ENCODE peak calls at places on chromosome 3, in five cellular contexts. Y is tibial artery, V is testis, P is kidney, L is upper lobe of left lung. N is an unnamed sample.
A peak's percentile ranks its signal among the peaks of the same experiment; 100 is the strongest.

GRCh38 chr3:161042023-161042501 is 63.1 kb downstream of the B3GALNT1 start:
- DNase-seq in P (no peak), V (no peak), Y (no peak), L (no peak), N (no peak)

GRCh38 chr3:38573606-38574005 is 75.9 kb downstream of the SCN5A start:
- DNase-seq in Y (peak; percentile 4), L (no peak), P (no peak), V (no peak), N (no peak)

GRCh38 chr3:138684411-138684810 is 75.8 kb downstream of the FAIM start:
- DNase-seq in Y (no peak), V (no peak), L (no peak), P (no peak), N (no peak)

GRCh38 chr3:32077260-32078084 is 28.9 kb upstream of the GPD1L start:
- DNase-seq in L (no peak), Y (no peak), P (no peak), V (no peak), N (no peak)

GRCh38 chr3:135965129-135965505 is 411 bp upstream of the PPP2R3A start:
- DNase-seq in V (no peak), L (no peak), Y (no peak), P (no peak), N (no peak)

GRCh38 chr3:139307601-139308146 is 36.1 kb upstream of the MRPS22 start:
- DNase-seq in P (no peak), V (no peak), L (peak; percentile 45), Y (no peak), N (no peak)

GRCh38 chr3:10757021-10757820 is 58.8 kb upstream of the SLC6A11 start:
- DNase-seq in L (no peak), P (no peak), V (no peak), Y (no peak), N (no peak)

GRCh38 chr3:26622634-26623408 is at the start of gene LRRC3B:
- DNase-seq in V (no peak), Y (no peak), L (peak; percentile 81), P (peak; percentile 68), N (peak; percentile 28)

GRCh38 chr3:48500656-48501055 is 3.3 kb downstream of the SHISA5 start:
- DNase-seq in L (no peak), P (peak; percentile 37), V (no peak), Y (no peak), N (no peak)

GRCh38 chr3:77039606-77040553 is at the start of gene ROBO2:
- DNase-seq in L (peak; percentile 87), Y (peak; percentile 22), P (peak; percentile 77), V (peak; percentile 81), N (no peak)

DNA sequence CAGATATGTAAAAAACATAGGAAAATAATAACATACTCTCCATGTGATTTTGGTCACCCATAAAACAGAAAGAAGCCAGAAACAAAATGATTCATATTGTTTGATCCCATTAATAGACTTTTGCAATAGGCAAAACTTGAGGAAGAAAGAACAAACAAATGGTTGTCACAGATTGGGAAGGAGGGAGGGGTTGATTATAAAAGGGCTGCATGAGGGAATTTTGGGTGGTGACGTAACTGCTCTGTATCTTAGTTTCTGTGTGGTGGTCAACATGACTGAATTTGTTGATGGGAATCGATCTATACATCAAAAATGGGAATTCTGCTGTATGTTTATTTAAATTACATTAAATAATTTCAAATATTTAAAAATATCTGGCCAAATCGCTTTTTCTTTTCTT is 86.3 kb downstream of the P3H2 start:
- DNase-seq in L (no peak), Y (no peak), P (no peak), V (no peak), N (no peak)
- H3K27ac ChIP-seq in L (no peak overlapping the region), Y (no peak overlapping the region), P (no peak overlapping the region), V (no peak overlapping the region), N (no peak overlapping the region)

GRCh38 chr3:60636846-60637245 is 614.4 kb downstream of the FHIT start:
- DNase-seq in Y (no peak), L (no peak), V (no peak), P (no peak), N (no peak)
- H3K27ac ChIP-seq in Y (no peak overlapping the region), L (no peak overlapping the region), V (no peak overlapping the region), P (no peak overlapping the region), N (no peak overlapping the region)

GRCh38 chr3:157300091-157300490 is 136.6 kb upstream of the PTX3 start:
- DNase-seq in L (no peak), P (no peak), Y (no peak), V (no peak), N (no peak)
- H3K27ac ChIP-seq in L (no peak overlapping the region), P (no peak overlapping the region), Y (no peak overlapping the region), V (no peak overlapping the region), N (no peak overlapping the region)

GRCh38 chr3:97817965-97818364 is 3.8 kb upstream of the CRYBG3 start:
- DNase-seq in Y (no peak), P (no peak), L (no peak), V (no peak), N (no peak)
- H3K27ac ChIP-seq in Y (no peak overlapping the region), P (no peak overlapping the region), L (no peak overlapping the region), V (no peak overlapping the region), N (no peak overlapping the region)

GRCh38 chr3:24367681-24368264 is 126.9 kb downstream of the THRB start:
- DNase-seq in Y (no peak), V (no peak), P (no peak), L (no peak), N (no peak)

GRCh38 chr3:24364359-24364758 is 130.3 kb downstream of the THRB start:
- DNase-seq in V (no peak), P (no peak), L (no peak), Y (no peak), N (no peak)

GRCh38 chr3:24367216-24367615 is 127.4 kb downstream of the THRB start:
- DNase-seq in Y (no peak), V (no peak), P (no peak), L (no peak), N (no peak)

GRCh38 chr3:24363242-24363641 is 131.4 kb downstream of the THRB start:
- DNase-seq in Y (no peak), V (no peak), L (no peak), P (no peak), N (no peak)

GRCh38 chr3:24365168-24365567 is 129.5 kb downstream of the THRB start:
- DNase-seq in Y (peak; percentile 78), V (no peak), P (no peak), L (no peak), N (no peak)
- H3K27ac ChIP-seq in Y (peak overlapping the region; percentile 58), V (no peak overlapping the region), P (no peak overlapping the region), L (no peak overlapping the region), N (no peak overlapping the region)

DNA sequence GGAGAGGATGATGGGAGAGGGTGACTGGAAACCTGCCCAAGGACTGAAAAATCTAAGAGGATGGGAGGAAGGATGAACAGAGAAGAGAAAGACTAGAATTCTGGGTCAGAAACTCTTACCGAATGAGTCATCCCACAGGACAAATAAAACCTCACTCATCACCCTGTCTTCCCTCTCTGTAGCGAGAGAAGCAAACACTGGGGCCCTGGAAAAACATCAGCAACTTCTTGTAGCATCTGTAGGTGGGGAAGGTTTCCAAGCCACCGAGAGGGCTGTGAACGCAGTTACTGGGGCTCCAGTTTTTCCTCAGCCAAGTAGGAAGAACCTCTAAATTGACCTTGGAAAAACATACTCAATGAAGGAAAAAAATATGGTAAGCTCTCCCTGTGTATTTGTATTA is 193.0 kb upstream of the TPRG1 start:
- DNase-seq in L (no peak), Y (peak; percentile 33), P (no peak), V (peak; percentile 74), N (no peak)
- H3K27ac ChIP-seq in L (no peak overlapping the region), Y (peak overlapping the region; percentile 23), P (no peak overlapping the region), V (peak overlapping the region; percentile 46), N (no peak overlapping the region)

DNA sequence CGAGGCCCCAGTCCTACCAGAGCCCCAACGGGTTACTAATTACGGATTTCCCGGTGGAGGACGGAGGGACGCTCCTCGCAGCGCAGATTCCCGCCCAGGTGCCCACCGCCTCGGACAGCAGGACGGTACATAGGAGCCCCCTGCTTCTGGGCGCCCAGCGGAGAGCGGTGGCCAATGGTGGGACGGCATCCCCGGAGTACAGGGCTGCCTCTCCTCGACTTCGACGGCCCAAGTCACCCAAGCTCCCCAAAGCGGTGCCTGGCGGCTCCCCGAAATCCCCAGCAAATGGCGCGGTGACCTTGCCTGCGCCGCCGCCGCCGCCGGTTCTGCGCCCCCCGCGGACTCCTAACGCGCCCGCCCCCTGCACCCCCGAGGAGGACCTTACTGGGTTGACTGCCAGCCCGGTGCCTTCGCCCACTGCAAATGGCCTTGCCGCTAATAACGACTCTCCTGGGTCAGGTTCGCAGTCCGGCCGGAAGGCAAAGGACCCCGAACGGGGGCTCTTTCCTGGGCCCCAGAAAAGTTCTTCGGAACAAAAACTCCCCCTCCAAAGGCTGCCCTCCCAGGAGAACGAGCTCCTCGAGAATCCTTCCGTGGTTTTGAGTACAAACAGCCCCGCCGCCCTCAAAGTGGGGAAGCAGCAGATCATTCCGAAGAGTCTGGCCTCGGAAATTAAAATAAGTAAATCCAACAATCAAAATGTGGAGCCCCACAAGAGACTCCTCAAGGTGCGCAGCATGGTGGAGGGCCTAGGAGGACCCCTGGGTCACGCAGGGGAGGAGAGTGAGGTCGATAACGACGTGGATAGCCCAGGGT is 1.1 kb downstream of the ARHGEF26 start:
- DNase-seq in P (peak; percentile 71), V (peak; percentile 19), Y (no peak), L (peak; percentile 83), N (no peak)
- H3K27ac ChIP-seq in P (no peak overlapping the region), V (peak overlapping the region; percentile 81), Y (peak overlapping the region; percentile 67), L (peak overlapping the region; percentile 82), N (peak overlapping the region; percentile 36)

GRCh38 chr3:197520311-197521276 is 35.2 kb downstream of the BDH1 start:
- DNase-seq in Y (no peak), P (peak; percentile 84), L (no peak), V (no peak), N (no peak)
- H3K27ac ChIP-seq in Y (no peak overlapping the region), P (peak overlapping the region; percentile 47), L (peak overlapping the region; percentile 13), V (no peak overlapping the region), N (peak overlapping the region; percentile 63)

GRCh38 chr3:124767259-124767658 is 37.0 kb downstream of the UMPS start:
- DNase-seq in V (no peak), Y (no peak), L (no peak), P (no peak), N (no peak)
- H3K27ac ChIP-seq in V (no peak overlapping the region), Y (no peak overlapping the region), L (no peak overlapping the region), P (no peak overlapping the region), N (no peak overlapping the region)

N was measured in substantia nigra.